ENCODE peak calls at places on chromosomes 13 and 19, in seven cellular contexts. A, X, M, I, W, S and L are unnamed samples.

GRCh38 chr13:46274094-46274698 is 62.5 kb downstream of the LRRC63 start:
- DNase-seq in A (no peak), X (no peak), M (no peak), I (no peak), W (no peak), S (no peak), L (no peak)

GRCh38 chr19:10681658-10682057 is 19.6 kb upstream of the QTRT1 start:
- DNase-seq in A (no peak), X (no peak), M (no peak), I (no peak), W (no peak), S (no peak), L (no peak)

GRCh38 chr13:23510544-23510916 is 59.7 kb upstream of the TNFRSF19 start:
- DNase-seq in A (no peak), X (no peak), M (peak; percentile 81), I (no peak), W (no peak), S (no peak), L (no peak)

GRCh38 chr13:71831716-71832115 is 35.3 kb downstream of the DACH1 start:
- DNase-seq in A (no peak), X (no peak), M (no peak), I (no peak), W (no peak), S (peak; percentile 42), L (peak; percentile 23)

GRCh38 chr13:43880451-43880850 is 747 bp downstream of the LACC1 start:
- DNase-seq in A (no peak), X (no peak), M (peak; percentile 46), I (no peak), W (no peak), S (no peak), L (no peak)

GRCh38 chr13:55000043-55000442 is 1971.4 kb downstream of the OLFM4 start:
- DNase-seq in A (no peak), X (no peak), M (no peak), I (no peak), W (no peak), S (no peak), L (no peak)

GRCh38 chr13:112916296-112916695 is 52.7 kb upstream of the MCF2L start:
- DNase-seq in A (no peak), X (peak; percentile 66), M (no peak), I (no peak), W (no peak), S (no peak), L (no peak)

GRCh38 chr19:14460935-14461334 is 14.2 kb downstream of the PTGER1 start:
- DNase-seq in A (no peak), X (no peak), M (no peak), I (no peak), W (no peak), S (no peak), L (no peak)

GRCh38 chr13:21453352-21454089 is 5.6 kb downstream of the ZDHHC20 start:
- DNase-seq in A (no peak), X (no peak), M (peak; percentile 22), I (no peak), W (no peak), S (no peak), L (no peak)

GRCh38 chr19:15010497-15011255 is 31.0 kb upstream of the SLC1A6 start:
- DNase-seq in A (no peak), X (no peak), M (no peak), I (no peak), W (no peak), S (peak; percentile 77), L (no peak)

GRCh38 chr19:15128162-15128770 is 21.1 kb downstream of the SYDE1 start:
- DNase-seq in A (no peak), X (no peak), M (no peak), I (no peak), W (no peak), S (no peak), L (no peak)

GRCh38 chr19:33394006-33394722 is 20.7 kb downstream of the CEBPG start:
- DNase-seq in A (no peak), X (peak; percentile 88), M (peak; percentile 95), I (no peak), W (peak; percentile 72), S (no peak), L (no peak)

GRCh38 chr19:11598103-11598483 is 810 bp downstream of the ZNF627 start:
- DNase-seq in A (no peak), X (peak; percentile 16), M (no peak), I (no peak), W (no peak), S (no peak), L (no peak)

GRCh38 chr19:2235396-2236284 is 489 bp downstream of the PLEKHJ1 start:
- DNase-seq in A (no peak), X (no peak), M (peak; percentile 57), I (no peak), W (no peak), S (no peak), L (peak; percentile 64)

GRCh38 chr13:48637601-48638000 is 16.1 kb upstream of the CYSLTR2 start:
- DNase-seq in A (no peak), X (no peak), M (no peak), I (no peak), W (no peak), S (no peak), L (no peak)

DNA sequence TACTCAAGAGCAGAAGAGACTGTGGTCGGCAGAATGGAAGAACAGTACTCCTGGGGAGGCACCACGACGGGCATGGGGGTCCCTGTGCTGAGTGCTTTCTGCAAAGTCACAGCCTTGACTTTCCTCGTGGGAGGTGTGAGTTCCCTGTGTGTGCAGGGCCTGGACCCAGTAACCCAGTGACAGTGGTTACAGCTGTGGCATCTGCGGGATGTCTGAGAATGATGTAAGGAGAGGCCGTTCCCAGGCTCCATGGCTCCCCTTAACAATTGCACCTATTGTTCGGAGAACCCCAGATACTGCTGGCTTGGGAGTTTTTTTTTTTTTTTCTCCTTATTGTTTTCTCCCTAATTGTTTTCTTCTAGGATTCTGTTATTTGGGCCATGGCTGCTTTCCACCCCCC is 5.1 kb upstream of the NANOS2 start:
- DNase-seq in A (no peak), X (no peak), M (no peak), I (no peak), W (no peak), S (no peak), L (no peak)
- H3K27me3 ChIP-seq in A (peaks cover 20% of the 10 kb centered on the region), X (no peaks in the 10 kb centered on the region), M (peaks cover 14% of the 10 kb centered on the region), I (no peaks in the 10 kb centered on the region), W (no peaks in the 10 kb centered on the region), S (no peaks in the 10 kb centered on the region), L (peaks cover 13% of the 10 kb centered on the region)

GRCh38 chr13:99360696-99361095 is 53.5 kb upstream of the GPR183 start:
- DNase-seq in A (no peak), X (no peak), M (no peak), I (no peak), W (no peak), S (no peak), L (no peak)
- H3K4me1 ChIP-seq in A (peaks cover 25% of the 10 kb centered on the region), X (no peaks in the 10 kb centered on the region), M (peaks cover 10% of the 10 kb centered on the region), I (peaks cover 96% of the 10 kb centered on the region), W (no peaks in the 10 kb centered on the region), S (peaks cover 16% of the 10 kb centered on the region), L (peaks cover 3% of the 10 kb centered on the region)

DNA sequence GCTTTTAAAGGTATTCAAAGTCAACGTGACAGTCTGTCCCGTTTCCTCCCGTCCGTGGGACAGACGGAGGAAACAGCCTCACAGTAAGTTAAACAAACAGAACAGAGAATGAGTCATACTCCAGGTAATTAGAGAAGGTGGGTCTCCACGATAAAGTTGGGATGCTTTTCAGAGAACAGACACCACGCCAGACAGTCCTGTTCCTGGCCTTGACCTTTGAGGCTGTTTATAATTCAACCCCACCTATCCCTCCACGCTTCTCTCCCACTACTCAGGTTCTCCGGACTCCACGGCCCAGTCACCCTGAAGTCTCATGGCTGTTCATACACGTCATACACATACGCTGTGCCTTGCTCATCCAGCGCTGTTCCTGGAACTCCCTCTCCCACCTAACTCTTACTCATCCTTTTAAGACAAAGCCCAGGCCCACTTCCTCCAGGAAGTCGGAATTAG is 42.5 kb downstream of the ARHGEF18 start:
- DNase-seq in A (no peak), X (no peak), M (no peak), I (no peak), W (no peak), S (no peak), L (no peak)
- H3K36me3 ChIP-seq in A (no peaks in the 10 kb centered on the region), X (no peaks in the 10 kb centered on the region), M (no peaks in the 10 kb centered on the region), I (peaks cover 17% of the 10 kb centered on the region), W (no peaks in the 10 kb centered on the region), S (peaks cover 5% of the 10 kb centered on the region), L (no peaks in the 10 kb centered on the region)

GRCh38 chr19:5394907-5395505 is 54.4 kb upstream of the PTPRS start:
- DNase-seq in A (no peak), X (no peak), M (no peak), I (no peak), W (no peak), S (peak; percentile 90), L (no peak)
- H3K27me3 ChIP-seq in A (peaks cover 4% of the 10 kb centered on the region), X (no peaks in the 10 kb centered on the region), M (peaks cover 63% of the 10 kb centered on the region), I (peaks cover 13% of the 10 kb centered on the region), W (peaks cover 29% of the 10 kb centered on the region), S (no peaks in the 10 kb centered on the region), L (peaks cover 19% of the 10 kb centered on the region)

DNA sequence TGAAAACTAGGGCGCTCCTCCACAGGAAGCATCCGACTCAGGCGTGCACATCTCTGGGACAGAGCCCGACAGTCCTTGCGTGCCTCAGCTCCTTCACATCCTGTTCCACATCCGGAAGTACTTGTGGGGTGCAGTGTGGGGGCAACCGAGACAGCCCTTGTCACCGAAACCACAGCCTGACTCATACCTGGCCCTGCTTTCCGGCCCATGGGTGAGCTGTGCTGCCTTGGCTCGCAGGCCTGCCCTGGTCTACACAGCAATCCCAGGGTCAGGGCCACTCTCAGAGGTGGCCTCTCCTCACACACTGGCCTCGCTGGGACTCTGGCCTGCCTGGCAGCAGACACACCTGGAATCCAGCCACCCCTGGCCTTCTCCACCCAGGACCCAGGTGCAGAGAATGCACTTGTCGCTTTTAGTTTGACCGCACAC is 100.4 kb downstream of the STK24 start:
- DNase-seq in A (peak; percentile 46), X (no peak), M (peak; percentile 95), I (peak; percentile 76), W (peak; percentile 50), S (no peak), L (no peak)
- H3K4me1 ChIP-seq in A (peaks cover 44% of the 10 kb centered on the region), X (no peaks in the 10 kb centered on the region), M (peaks cover 15% of the 10 kb centered on the region), I (peaks cover 55% of the 10 kb centered on the region), W (no peaks in the 10 kb centered on the region), S (peaks cover 37% of the 10 kb centered on the region), L (peaks cover 5% of the 10 kb centered on the region)

DNA sequence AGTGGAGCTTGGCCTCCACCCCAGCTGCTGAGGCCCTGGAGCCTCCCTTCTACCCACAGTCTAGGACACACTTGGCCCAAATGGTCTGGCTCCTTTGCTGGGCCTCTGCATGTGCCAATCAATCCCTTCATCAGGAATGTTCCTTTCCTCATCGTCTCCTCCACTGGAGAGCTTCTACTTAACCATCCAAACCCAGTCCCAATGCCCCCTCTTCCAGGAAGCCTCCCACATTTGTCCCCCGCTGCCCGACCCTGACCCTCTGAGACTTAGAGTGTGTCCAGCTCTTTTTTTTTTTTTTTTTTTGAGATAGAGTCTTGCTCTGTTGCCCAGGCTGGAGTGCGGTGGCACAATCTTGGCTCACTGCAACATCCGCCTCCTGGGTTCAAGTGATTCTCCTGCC is 2.5 kb downstream of the DUS3L start:
- DNase-seq in A (no peak), X (no peak), M (no peak), I (no peak), W (no peak), S (no peak), L (no peak)
- H3K36me3 ChIP-seq in A (peaks cover 65% of the 10 kb centered on the region), X (no peaks in the 10 kb centered on the region), M (peaks cover 6% of the 10 kb centered on the region), I (peaks cover 26% of the 10 kb centered on the region), W (no peaks in the 10 kb centered on the region), S (peaks cover 63% of the 10 kb centered on the region), L (peaks cover 61% of the 10 kb centered on the region)

DNA sequence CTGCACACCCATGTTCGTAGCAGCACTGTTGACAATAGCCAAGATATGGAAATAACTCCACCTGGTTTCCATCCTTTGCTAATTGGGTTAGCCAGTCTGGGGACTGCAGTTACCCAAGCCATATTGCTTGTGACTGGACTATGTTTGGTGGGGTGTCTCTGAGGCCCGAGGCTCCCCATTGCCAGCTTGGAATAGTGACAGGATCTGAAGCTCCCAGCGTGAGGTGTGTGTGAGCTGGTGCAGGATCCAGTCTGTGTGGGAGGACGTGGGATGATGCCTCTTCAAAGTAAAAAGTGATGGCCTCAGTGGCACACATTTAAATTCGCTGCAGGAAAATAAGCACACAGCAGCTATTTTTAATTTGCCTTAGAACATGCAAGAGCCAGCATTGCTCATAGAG is 74.9 kb downstream of the TEX26 start:
- DNase-seq in A (no peak), X (no peak), M (no peak), I (no peak), W (no peak), S (no peak), L (no peak)
- H3K27me3 ChIP-seq in A (peaks cover 14% of the 10 kb centered on the region), X (no peaks in the 10 kb centered on the region), M (no peaks in the 10 kb centered on the region), I (no peaks in the 10 kb centered on the region), W (no peaks in the 10 kb centered on the region), S (no peaks in the 10 kb centered on the region), L (no peaks in the 10 kb centered on the region)